ENCODE peak calls at places on chromosomes 3 and 15, in nine cellular contexts. E is GDM1; M is nucleus accumbens; X is T-helper 1 cell; D is GM04504; K is CD8-positive, alpha-beta T cell; U is activated T-cell treated with anti-CD3 and anti-CD28 coated beads, Interleukin-2, amount 50 U/mL, for 24 hours; J is amygdala; V is neural progenitor cell. P is an unnamed sample.

GRCh38 chr3:111690242-111690641 is 95.1 kb upstream of the ZBED2 start:
- DNase-seq in U (no peak), K (no peak), J (no peak), X (peak), M (no peak), E (no peak), V (peak), D (no peak), P (no peak)

GRCh38 chr15:93955197-93955596 is 276.2 kb upstream of the MCTP2 start:
- DNase-seq in V (no peak), X (no peak), M (no peak), K (no peak), E (no peak), D (no peak), J (no peak), U (no peak), P (no peak)

GRCh38 chr3:77321646-77322045 is 281.7 kb downstream of the ROBO2 start:
- DNase-seq in U (no peak), V (no peak), E (no peak), X (no peak), J (no peak), D (no peak), K (no peak), M (no peak), P (no peak)

GRCh38 chr3:851098-851790 is 241.6 kb upstream of the CNTN6 start:
- DNase-seq in J (no peak), M (no peak), U (no peak), D (no peak), K (no peak), X (no peak), E (no peak), V (peak), P (no peak)

GRCh38 chr3:146969356-146969755 is 364.2 kb upstream of the PLSCR5 start:
- DNase-seq in M (no peak), D (peak), U (no peak), J (no peak), E (no peak), X (no peak), V (no peak), K (no peak), P (no peak)

GRCh38 chr3:185856652-185857051 is 31.8 kb upstream of the IGF2BP2 start:
- DNase-seq in U (no peak), X (no peak), E (no peak), V (no peak), J (no peak), K (no peak), M (no peak), D (no peak), P (no peak)

GRCh38 chr15:88987951-88988671 is 74.9 kb upstream of the MFGE8 start:
- DNase-seq in V (no peak), X (no peak), E (no peak), K (no peak), D (no peak), M (no peak), U (no peak), J (no peak), P (no peak)

GRCh38 chr3:43423142-43423541 is 136.8 kb downstream of the SNRK start:
- DNase-seq in U (no peak), D (no peak), X (no peak), E (no peak), K (no peak), V (no peak), J (no peak), M (no peak), P (no peak)

GRCh38 chr15:64630403-64631107 is 144.8 kb downstream of the RBPMS2 start:
- DNase-seq in E (no peak), U (no peak), K (no peak), J (no peak), X (no peak), D (no peak), M (no peak), V (no peak), P (no peak)

P was measured in activated naive CD4-positive, alpha-beta T cell treated with Interleukin-2 at 50 U/mL for 16 hours.